ENCODE peak calls at places on chromosomes 7 and 10, in seven cellular contexts. E is mammary epithelial cell, I is fibroblast of lung, R is GM23338, S is HCT116, T is PC-3, A is H1. W is an unnamed sample.

GRCh38 chr10:72918352-72918751 is 24.8 kb downstream of the OIT3 start:
- DNase-seq in R (peak; percentile 10), I (no peak), T (no peak), E (no peak), A (no peak), S (no peak), W (no peak)

GRCh38 chr7:106069471-106070200 is 42.5 kb downstream of the SYPL1 start:
- DNase-seq in R (no peak), S (no peak), T (no peak), A (no peak), I (no peak), E (no peak), W (no peak)

GRCh38 chr7:24834150-24834798 is 77.0 kb upstream of the GSDME start:
- DNase-seq in A (no peak), E (no peak), T (no peak), R (peak; percentile 11), I (no peak), S (no peak), W (no peak)

GRCh38 chr7:50644586-50644985 is 79.4 kb upstream of the DDC start:
- DNase-seq in R (no peak), A (peak; percentile 35), I (no peak), T (no peak), S (no peak), E (no peak), W (no peak)

GRCh38 chr10:125399289-125399688 is 238.9 kb upstream of the CTBP2 start:
- DNase-seq in R (no peak), I (no peak), S (no peak), T (no peak), E (no peak), A (no peak), W (no peak)

GRCh38 chr10:77737608-77738007 is 100.0 kb upstream of the KCNMA1 start:
- DNase-seq in R (no peak), A (no peak), E (peak; percentile 95), I (peak; percentile 90), S (peak; percentile 31), T (peak; percentile 99), W (no peak)

GRCh38 chr7:134444961-134445315 is 14.0 kb downstream of the AKR1B1 start:
- DNase-seq in S (no peak), A (no peak), R (no peak), E (no peak), T (no peak), I (no peak), W (no peak)

GRCh38 chr10:32446701-32447406 is 914 bp downstream of the CCDC7 start:
- DNase-seq in I (peak; percentile 54), A (no peak), E (no peak), T (no peak), R (peak; percentile 27), S (peak; percentile 1), W (peak; percentile 43)

GRCh38 chr10:123557366-123558108 is 108.6 kb upstream of the GPR26 start:
- DNase-seq in T (no peak), S (no peak), I (no peak), A (peak; percentile 30), E (no peak), R (no peak), W (no peak)

GRCh38 chr10:23754179-23754578 is 315.3 kb downstream of the OTUD1 start:
- DNase-seq in S (no peak), E (no peak), I (no peak), A (no peak), T (peak; percentile 2), R (no peak), W (no peak)

GRCh38 chr10:129958118-129958685 is 5.9 kb downstream of the EBF3 start:
- DNase-seq in A (no peak), T (no peak), I (no peak), E (no peak), S (no peak), R (peak; percentile 38), W (no peak)

GRCh38 chr10:124725171-124725631 is 19.0 kb downstream of the FAM53B start:
- DNase-seq in R (no peak), A (no peak), S (no peak), T (no peak), I (no peak), E (no peak), W (peak; percentile 38)

GRCh38 chr10:119253433-119254174 is 46.2 kb downstream of the GRK5 start:
- DNase-seq in A (no peak), T (peak; percentile 87), R (peak; percentile 25), I (peak; percentile 97), S (peak; percentile 97), E (peak; percentile 69), W (no peak)

GRCh38 chr10:34969171-34969570 is 121.0 kb downstream of the CUL2 start:
- DNase-seq in T (no peak), I (no peak), S (no peak), E (no peak), A (no peak), R (no peak), W (no peak)

GRCh38 chr10:128883126-128884060 is 583.6 kb upstream of the MGMT start:
- DNase-seq in A (peak; percentile 22), E (no peak), R (no peak), T (no peak), I (no peak), S (no peak), W (no peak)

GRCh38 chr7:76303829-76304505 is 1.5 kb downstream of the HSPB1 start:
- DNase-seq in T (peak; percentile 66), E (peak; percentile 74), I (no peak), A (no peak), S (no peak), R (no peak), W (no peak)

GRCh38 chr10:35006836-35007235 is 83.3 kb downstream of the CUL2 start:
- DNase-seq in I (peak; percentile 78), S (no peak), T (peak; percentile 92), A (no peak), R (no peak), E (no peak), W (no peak)

GRCh38 chr7:8214162-8214897 is 47.6 kb downstream of the ICA1 start:
- DNase-seq in E (peak; percentile 16), I (peak; percentile 64), S (no peak), R (no peak), T (peak; percentile 9), A (no peak), W (no peak)

GRCh38 chr10:70992436-70992835 is 104.1 kb upstream of the PCBD1 start:
- DNase-seq in S (no peak), E (no peak), I (no peak), R (no peak), T (no peak), A (no peak), W (no peak)

GRCh38 chr7:25349283-25349682 is 121.0 kb upstream of the NPVF start:
- DNase-seq in E (no peak), A (no peak), T (no peak), R (no peak), I (no peak), S (no peak), W (no peak)

GRCh38 chr7:157795631-157796030 is 458.8 kb downstream of the DNAJB6 start:
- DNase-seq in S (no peak), A (no peak), T (no peak), I (no peak), E (no peak), R (no peak), W (no peak)

GRCh38 chr10:8584666-8585065 is 530.2 kb downstream of the GATA3 start:
- DNase-seq in I (no peak), A (no peak), R (no peak), T (no peak), E (no peak), S (no peak), W (no peak)

GRCh38 chr7:157044151-157044687 is 33.8 kb upstream of the MNX1 start:
- DNase-seq in E (no peak), T (no peak), R (no peak), S (no peak), I (peak; percentile 6), A (no peak), W (no peak)

GRCh38 chr10:75108684-75109458 is 2.6 kb upstream of the SAMD8 start:
- DNase-seq in E (no peak), R (peak; percentile 82), T (peak; percentile 86), S (peak; percentile 27), A (peak; percentile 86), I (no peak), W (no peak)

GRCh38 chr7:101126651-101127459 is at the start of gene SERPINE1:
- DNase-seq in A (peak; percentile 73), I (peak; percentile 100), T (peak; percentile 62), E (peak; percentile 99), S (peak; percentile 86), R (peak; percentile 82), W (peak; percentile 46)

GRCh38 chr10:86647773-86648705 is 6.3 kb upstream of the OPN4 start:
- DNase-seq in E (peak; percentile 79), I (no peak), A (peak; percentile 42), T (peak; percentile 86), R (no peak), S (no peak), W (no peak)

GRCh38 chr10:102408728-102409603 is 9.6 kb downstream of the PSD start:
- DNase-seq in R (peak; percentile 64), T (no peak), A (peak; percentile 67), E (no peak), S (no peak), I (peak; percentile 30), W (no peak)

GRCh38 chr10:11035318-11035920 is 17.7 kb downstream of the CELF2 start:
- DNase-seq in E (peak; percentile 41), I (peak; percentile 77), A (no peak), T (peak; percentile 36), R (peak; percentile 59), S (no peak), W (peak; percentile 57)

GRCh38 chr7:103446046-103446520 is at the start of gene SLC26A5:
- DNase-seq in T (peak; percentile 75), E (peak; percentile 41), R (peak; percentile 81), S (no peak), A (no peak), I (no peak), W (peak; percentile 61)
- TF ChIP-seq EZH2 in T (no peak), E (no peak), R (no peak), S (no peak), A (no peak), I (no peak), W (no peak)

GRCh38 chr10:621981-622740 is 67.3 kb downstream of the DIP2C start:
- DNase-seq in A (no peak), S (no peak), I (peak; percentile 64), R (no peak), E (no peak), T (no peak), W (no peak)
- H4K20me1 ChIP-seq in A (peaks cover 8% of the 10 kb centered on the region), S (no peaks in the 10 kb centered on the region), I (no peaks in the 10 kb centered on the region), R (no peaks in the 10 kb centered on the region), E (no peaks in the 10 kb centered on the region), T (no peaks in the 10 kb centered on the region), W (no peaks in the 10 kb centered on the region)

GRCh38 chr10:42899036-42899435 is 116.4 kb downstream of the BMS1 start:
- DNase-seq in A (no peak), I (no peak), S (no peak), R (no peak), E (no peak), T (no peak), W (no peak)
- TF ChIP-seq EZH2 in A (no peak), I (no peak), S (no peak), R (no peak), E (no peak), T (no peak), W (no peak)

DNA sequence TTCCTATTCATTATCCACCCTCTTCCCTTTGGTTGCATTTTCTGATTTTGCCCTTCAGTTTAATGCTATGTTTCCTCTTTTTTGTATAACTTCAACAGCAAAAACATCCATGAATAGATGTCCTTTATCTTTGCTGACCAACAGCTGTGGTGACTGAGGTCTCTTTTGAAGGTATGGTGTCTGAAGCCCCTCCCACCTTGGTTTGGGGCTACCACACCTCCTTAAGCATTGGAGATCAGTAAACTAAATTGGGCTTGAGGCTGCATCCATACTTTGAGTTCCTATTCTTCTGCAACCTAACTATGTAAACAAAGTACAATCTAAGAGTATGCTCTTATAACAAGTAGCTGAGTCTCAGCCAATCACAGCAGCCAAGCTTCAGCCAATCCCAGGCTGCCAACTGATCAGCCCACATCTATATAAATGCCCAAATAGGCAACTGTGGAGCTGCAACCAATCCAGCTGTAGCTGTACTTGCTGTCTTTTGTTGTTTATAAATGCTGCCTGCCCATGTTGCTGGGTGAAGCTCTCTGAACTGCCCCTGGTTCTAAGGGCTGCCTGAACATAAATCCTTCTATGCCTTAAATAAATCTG is 69.4 kb upstream of the PDLIM1 start:
- DNase-seq in S (no peak), T (peak; percentile 47), I (peak; percentile 39), A (no peak), E (peak; percentile 39), R (no peak), W (peak; percentile 27)
- H4K20me1 ChIP-seq in S (no peaks in the 10 kb centered on the region), T (no peaks in the 10 kb centered on the region), I (no peaks in the 10 kb centered on the region), A (no peaks in the 10 kb centered on the region), E (no peaks in the 10 kb centered on the region), R (no peaks in the 10 kb centered on the region), W (no peaks in the 10 kb centered on the region)

W was measured in MM.1S.